ENCODE peak calls at places on chromosomes 1 and 21, in four cellular contexts. A is spleen, Q is stomach, B is ovary. F is an unnamed sample.

GRCh38 chr1:38584408-38585037 is 275.0 kb downstream of the RRAGC start:
- DNase-seq in B (no peak), Q (no peak), A (no peak), F (no peak)

GRCh38 chr1:53508991-53509663 is 49.9 kb downstream of the DMRTB1 start:
- DNase-seq in B (no peak), Q (no peak), A (no peak), F (peak)

GRCh38 chr1:41784516-41785279 is 134.0 kb downstream of the HIVEP3 start:
- DNase-seq in Q (no peak), B (no peak), A (no peak), F (no peak)

GRCh38 chr1:181718034-181718433 is 234.7 kb downstream of the CACNA1E start:
- DNase-seq in A (no peak), Q (no peak), B (no peak), F (peak)

GRCh38 chr21:26140185-26140584 is 30.4 kb downstream of the APP start:
- DNase-seq in B (no peak), Q (peak), A (no peak), F (peak)

GRCh38 chr1:182995894-182996293 is 27.3 kb upstream of the LAMC1 start:
- DNase-seq in Q (no peak), A (no peak), B (no peak), F (no peak)

GRCh38 chr1:105686026-105686425 is 1370.4 kb upstream of the PRMT6 start:
- DNase-seq in B (no peak), A (no peak), Q (no peak), F (no peak)

GRCh38 chr21:15309721-15310120 is 244.9 kb upstream of the NRIP1 start:
- DNase-seq in A (no peak), Q (no peak), B (peak), F (no peak)

GRCh38 chr1:212267460-212267859 is 17.8 kb upstream of the PPP2R5A start:
- DNase-seq in Q (no peak), A (no peak), B (no peak), F (no peak)

GRCh38 chr1:209808059-209808494 is 2.1 kb upstream of the IRF6 start:
- DNase-seq in Q (no peak), B (no peak), A (no peak), F (peak)

GRCh38 chr1:184365699-184366098 is 21.1 kb upstream of the C1orf21 start:
- DNase-seq in Q (no peak), B (no peak), A (no peak), F (no peak)

GRCh38 chr1:204611036-204611435 is 74.5 kb downstream of the LRRN2 start:
- DNase-seq in B (no peak), Q (no peak), A (no peak), F (no peak)

GRCh38 chr1:101520302-101520701 is 283.5 kb downstream of the S1PR1 start:
- DNase-seq in Q (no peak), B (no peak), A (no peak), F (peak)

GRCh38 chr1:25528881-25529517 is 14.4 kb upstream of the LDLRAP1 start:
- DNase-seq in A (no peak), B (no peak), Q (no peak), F (no peak)

GRCh38 chr1:183310753-183311465 is 107.3 kb downstream of the NMNAT2 start:
- DNase-seq in Q (no peak), A (no peak), B (no peak), F (no peak)

GRCh38 chr1:150566589-150567340 is 12.6 kb downstream of the MCL1 start:
- DNase-seq in B (no peak), A (peak), Q (no peak), F (no peak)
- TF ChIP-seq POLR2A in B (peak), A (no peak), Q (no peak), F (no peak)

DNA sequence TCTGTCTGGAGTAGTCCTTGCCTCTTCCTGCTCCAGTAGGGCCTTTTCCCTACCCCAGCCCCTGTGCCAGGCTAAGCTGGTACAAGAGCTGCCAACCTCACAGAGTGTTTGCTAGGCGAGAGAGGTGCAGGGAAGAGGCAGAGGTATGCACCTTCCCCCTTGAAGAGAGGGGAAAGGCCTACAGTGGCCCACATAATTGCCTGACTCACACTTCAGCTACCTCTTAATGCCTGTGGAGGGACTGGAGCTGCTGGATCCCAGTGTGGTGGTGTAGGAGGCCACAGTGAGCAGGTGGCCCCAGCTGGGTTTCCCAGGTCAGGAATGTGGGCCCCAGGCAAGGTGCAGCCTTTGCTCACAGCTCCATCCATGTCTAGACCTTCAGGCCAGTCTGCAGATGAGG is 3.3 kb upstream of the CCDC28B start:
- DNase-seq in Q (no peak), B (no peak), A (no peak), F (no peak)
- TF ChIP-seq POLR2A in Q (no peak), B (no peak), A (no peak), F (no peak)

GRCh38 chr1:6588893-6589481 is 9.2 kb downstream of the ZBTB48 start:
- DNase-seq in B (no peak), A (no peak), Q (no peak), F (no peak)

GRCh38 chr1:6585841-6586240 is 6.0 kb downstream of the ZBTB48 start:
- DNase-seq in Q (no peak), B (no peak), A (no peak), F (no peak)

GRCh38 chr1:6588128-6588892 is 8.5 kb downstream of the ZBTB48 start:
- DNase-seq in B (no peak), A (no peak), Q (no peak), F (no peak)

GRCh38 chr1:6586404-6586816 is 6.6 kb downstream of the ZBTB48 start:
- DNase-seq in Q (no peak), B (no peak), A (no peak), F (no peak)

DNA sequence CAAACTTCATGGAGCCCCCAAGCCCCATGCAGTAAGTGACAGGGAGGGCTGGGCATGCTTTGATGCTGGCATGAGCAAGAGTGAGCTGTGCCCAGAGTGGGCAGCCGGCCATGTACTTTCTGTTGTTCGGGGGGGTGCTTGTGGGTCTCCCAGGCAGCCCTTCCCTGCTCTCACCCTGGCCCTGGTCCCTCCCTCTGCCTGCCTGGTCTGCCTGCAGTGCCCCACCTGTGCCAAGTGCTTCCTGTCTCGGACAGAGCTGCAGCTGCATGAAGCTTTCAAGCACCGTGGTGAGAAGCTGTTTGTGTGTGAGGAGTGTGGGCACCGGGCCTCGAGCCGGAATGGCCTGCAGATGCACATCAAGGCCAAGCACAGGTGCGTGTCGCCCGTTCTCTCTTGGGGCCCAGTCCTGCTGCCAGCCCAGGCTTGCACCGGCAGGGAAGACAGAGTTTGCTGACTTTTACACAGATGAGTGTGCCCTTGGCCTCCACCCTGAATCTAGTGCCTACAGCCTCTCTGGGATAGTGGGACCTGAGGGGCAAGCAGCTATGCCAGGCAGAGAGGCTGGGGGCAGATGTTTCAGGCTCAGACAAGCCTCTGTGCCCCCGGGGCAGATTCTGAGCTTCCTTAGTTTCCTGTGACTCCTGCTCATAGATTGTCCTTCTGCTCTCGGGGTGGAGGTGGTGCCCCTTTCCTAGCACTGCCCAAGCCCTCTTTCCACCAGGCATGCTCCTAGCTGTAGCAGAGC is 7.6 kb downstream of the ZBTB48 start:
- DNase-seq in Q (peak), A (no peak), B (no peak), F (no peak)
- TF ChIP-seq POLR2A in Q (no peak), A (no peak), B (no peak), F (peak)

DNA sequence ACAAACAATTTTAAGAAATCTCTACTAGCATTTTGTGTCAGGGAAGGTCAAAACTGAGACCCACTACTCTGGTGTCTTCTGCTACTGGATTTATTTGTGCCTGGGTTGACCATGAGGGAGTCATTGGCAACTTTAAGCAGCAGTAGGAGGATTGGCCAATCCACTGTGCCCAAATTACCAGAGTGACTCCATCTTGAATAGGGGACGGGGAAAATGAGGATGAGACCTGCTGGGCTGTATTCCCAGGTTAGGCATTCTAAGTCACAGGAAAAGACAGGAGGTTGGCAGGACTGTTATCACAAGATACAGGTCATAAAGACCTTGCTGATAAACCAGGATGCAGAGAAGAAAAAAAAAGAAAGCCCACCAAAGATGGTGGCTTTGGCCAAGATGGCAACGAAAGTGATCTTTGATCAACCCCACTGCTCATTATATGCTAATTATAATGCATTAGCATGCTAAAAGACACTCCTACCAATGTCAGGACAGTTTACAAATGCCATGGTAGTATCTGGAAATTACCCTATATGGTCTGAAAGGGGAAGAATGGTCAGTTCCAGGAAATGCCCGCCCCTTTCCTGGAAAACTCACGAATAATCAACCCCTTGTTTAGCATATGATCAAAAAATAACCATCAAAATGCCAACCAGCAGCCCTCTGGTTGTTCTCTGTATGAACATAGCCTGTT is 200.9 kb downstream of the LTN1 start:
- DNase-seq in A (no peak), Q (no peak), B (no peak), F (peak)
- TF ChIP-seq POLR2A in A (no peak), Q (no peak), B (no peak), F (no peak)

DNA sequence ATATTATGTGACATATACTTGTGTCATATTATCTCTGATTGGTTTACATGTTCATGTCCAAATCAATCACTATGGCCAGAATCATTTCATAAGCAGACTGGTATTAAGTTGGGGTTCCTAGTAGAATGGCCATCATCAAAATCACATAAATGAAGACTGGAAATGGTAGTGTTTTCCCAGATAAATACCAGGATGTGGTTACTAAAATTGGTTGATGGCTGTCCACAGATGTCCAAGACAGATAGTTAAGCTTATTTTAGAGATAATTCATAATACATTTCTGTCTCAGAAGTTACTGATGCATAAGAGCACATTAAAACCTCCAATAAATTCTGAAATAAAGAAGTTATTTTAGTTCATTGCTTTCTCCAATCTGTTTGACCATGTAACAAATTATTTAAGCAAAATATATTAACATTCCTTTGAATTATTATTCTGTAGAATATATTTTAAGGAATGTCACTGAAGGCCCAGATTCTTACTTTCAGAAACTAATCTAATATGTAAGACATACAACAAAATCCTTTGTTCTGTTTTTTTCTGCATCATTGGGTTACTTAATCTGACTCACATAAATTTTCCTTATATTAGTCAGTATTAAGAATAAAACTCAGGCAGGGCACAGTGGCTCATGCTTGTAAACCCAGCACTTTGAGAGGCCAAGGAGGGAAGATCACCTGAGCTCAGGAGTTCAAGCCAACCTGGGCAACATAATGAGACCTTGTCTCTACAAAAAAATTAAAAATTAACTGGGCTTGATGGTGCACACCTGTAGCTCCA is 483.9 kb downstream of the PTPRC start:
- DNase-seq in Q (no peak), A (no peak), B (no peak), F (no peak)
- TF ChIP-seq POLR2A in Q (no peak), A (no peak), B (no peak), F (no peak)

GRCh38 chr1:35171579-35171978 is 21.4 kb downstream of the SFPQ start:
- DNase-seq in B (no peak), Q (no peak), A (no peak), F (no peak)

GRCh38 chr1:35172022-35172421 is 20.9 kb downstream of the SFPQ start:
- DNase-seq in Q (no peak), A (no peak), B (no peak), F (no peak)

GRCh38 chr1:35173516-35174224 is 19.3 kb downstream of the SFPQ start:
- DNase-seq in B (no peak), Q (no peak), A (no peak), F (no peak)

GRCh38 chr1:35175067-35176001 is 17.6 kb downstream of the SFPQ start:
- DNase-seq in A (no peak), B (no peak), Q (no peak), F (no peak)

DNA sequence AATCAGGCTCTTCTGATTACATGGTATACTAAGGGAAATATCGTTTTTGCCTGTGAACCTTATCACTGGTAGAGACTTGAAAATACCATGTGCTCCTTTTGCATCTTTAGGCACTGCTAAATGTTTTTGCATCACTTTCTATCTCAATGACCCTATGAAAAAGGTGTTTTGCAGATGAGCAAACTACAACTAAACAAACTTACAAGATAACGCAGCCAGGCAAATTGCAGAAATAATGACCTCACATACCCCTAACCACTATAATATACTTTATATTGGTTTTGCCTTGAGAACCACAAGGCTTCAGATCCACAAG is 18.8 kb downstream of the SFPQ start:
- DNase-seq in Q (no peak), B (no peak), A (no peak), F (no peak)
- TF ChIP-seq POLR2A in Q (no peak), B (no peak), A (no peak), F (no peak)

GRCh38 chr1:81511281-81511680 is 289.5 kb upstream of the ADGRL2 start:
- DNase-seq in Q (no peak), B (no peak), A (no peak), F (no peak)

GRCh38 chr1:81510701-81511100 is 290.0 kb upstream of the ADGRL2 start:
- DNase-seq in A (no peak), B (no peak), Q (no peak), F (no peak)

GRCh38 chr1:81509619-81510018 is 291.1 kb upstream of the ADGRL2 start:
- DNase-seq in Q (peak), B (no peak), A (no peak), F (no peak)

GRCh38 chr1:81506691-81507090 is 294.0 kb upstream of the ADGRL2 start:
- DNase-seq in Q (no peak), A (no peak), B (no peak), F (no peak)

GRCh38 chr1:81505831-81506230 is 294.9 kb upstream of the ADGRL2 start:
- DNase-seq in B (no peak), A (no peak), Q (no peak), F (no peak)
- TF ChIP-seq POLR2A in B (no peak), A (no peak), Q (no peak), F (no peak)

GRCh38 chr1:235022341-235023196 is 106.1 kb downstream of the TOMM20 start:
- DNase-seq in Q (no peak), A (peak), B (no peak), F (no peak)
- TF ChIP-seq POLR2A in Q (no peak), A (no peak), B (no peak), F (no peak)

F was measured in erythroblast.